ENCODE peak calls at places on chromosomes 11 and 22, in four cellular contexts. One of them, this sample, is unnamed.
A peak's percentile ranks its signal among the peaks of the same experiment; 100 is the strongest.

GRCh38 chr11:119416606-119417580 is 6.1 kb downstream of the THY1 start:
- ATAC-seq in GM23338: peak; percentile 32
- ATAC-seq in naive thymus-derived CD8-positive, alpha-beta T cell: no peak
- ATAC-seq in right cardiac atrium: no peak
- ATAC-seq in this sample: no peak

GRCh38 chr22:36366291-36366708 is 21.5 kb downstream of the MYH9 start:
- ATAC-seq in GM23338: no peak
- ATAC-seq in naive thymus-derived CD8-positive, alpha-beta T cell: no peak
- ATAC-seq in right cardiac atrium: no peak
- ATAC-seq in this sample: no peak

GRCh38 chr22:49574861-49575702 is 252.6 kb downstream of the BRD1 start:
- ATAC-seq in GM23338: no peak
- ATAC-seq in naive thymus-derived CD8-positive, alpha-beta T cell: no peak
- ATAC-seq in right cardiac atrium: no peak
- ATAC-seq in this sample: no peak

GRCh38 chr11:69337211-69337721 is 43.3 kb downstream of the MYEOV start:
- ATAC-seq in GM23338: no peak
- ATAC-seq in naive thymus-derived CD8-positive, alpha-beta T cell: peak; percentile 84
- ATAC-seq in right cardiac atrium: no peak
- ATAC-seq in this sample: peak; percentile 94

GRCh38 chr11:102384419-102385052 is 37.5 kb downstream of the BIRC2 start:
- ATAC-seq in GM23338: peak; percentile 67
- ATAC-seq in naive thymus-derived CD8-positive, alpha-beta T cell: no peak
- ATAC-seq in right cardiac atrium: peak; percentile 96
- ATAC-seq in this sample: no peak

GRCh38 chr11:110738641-110739040 is 26.4 kb upstream of the ARHGAP20 start:
- ATAC-seq in GM23338: no peak
- ATAC-seq in naive thymus-derived CD8-positive, alpha-beta T cell: no peak
- ATAC-seq in right cardiac atrium: no peak
- ATAC-seq in this sample: no peak

GRCh38 chr22:18088825-18089568 is 11.2 kb downstream of the PEX26 start:
- ATAC-seq in GM23338: no peak
- ATAC-seq in naive thymus-derived CD8-positive, alpha-beta T cell: no peak
- ATAC-seq in right cardiac atrium: no peak
- ATAC-seq in this sample: peak; percentile 76

GRCh38 chr11:14202263-14203173 is 156.5 kb downstream of the RRAS2 start:
- ATAC-seq in GM23338: peak; percentile 37
- ATAC-seq in naive thymus-derived CD8-positive, alpha-beta T cell: no peak
- ATAC-seq in right cardiac atrium: no peak
- ATAC-seq in this sample: no peak

GRCh38 chr22:38953577-38954413 is 3.6 kb upstream of the APOBEC3A start:
- ATAC-seq in GM23338: no peak
- ATAC-seq in naive thymus-derived CD8-positive, alpha-beta T cell: no peak
- ATAC-seq in right cardiac atrium: no peak
- ATAC-seq in this sample: peak; percentile 84